ENCODE peak calls at places on chromosomes 11 and 22, in nine cellular contexts. S is dorsolateral prefrontal cortex; T is effector CD4-positive, alpha-beta T cell; K is anterior cingulate cortex; Y is GM03348; C is HEK293T; X is left cardiac atrium; W is Peyer's patch; O is NCI-H1436. P is an unnamed sample.

GRCh38 chr11:88555829-88556202 is 218.3 kb upstream of the CTSC start:
- DNase-seq in S (no peak), K (no peak), O (no peak), T (no peak), W (no peak), Y (peak; percentile 37), X (no peak), C (no peak), P (no peak)

GRCh38 chr22:50343541-50343935 is 411 bp downstream of the PPP6R2 start:
- DNase-seq in X (no peak), K (no peak), C (no peak), O (no peak), S (no peak), Y (no peak), T (no peak), W (no peak), P (no peak)

GRCh38 chr11:19735512-19735911 is 22.9 kb downstream of the NAV2 start:
- DNase-seq in O (no peak), K (peak; percentile 36), W (no peak), S (no peak), X (no peak), C (no peak), Y (peak; percentile 58), T (no peak), P (peak; percentile 34)

GRCh38 chr11:20027546-20028014 is 132.7 kb downstream of the DBX1 start:
- DNase-seq in Y (no peak), T (no peak), K (no peak), O (no peak), W (no peak), S (no peak), C (no peak), X (no peak), P (no peak)

GRCh38 chr11:131592734-131593133 is 222.3 kb downstream of the NTM start:
- DNase-seq in K (no peak), O (no peak), W (no peak), S (peak; percentile 77), C (no peak), Y (no peak), X (no peak), T (no peak), P (no peak)

GRCh38 chr22:30615543-30615954 is 8.6 kb downstream of the TCN2 start:
- DNase-seq in K (no peak), C (no peak), Y (no peak), T (no peak), O (no peak), W (no peak), X (no peak), S (no peak), P (no peak)

GRCh38 chr11:7467652-7468051 is 17.7 kb upstream of the OLFML1 start:
- DNase-seq in K (no peak), X (no peak), O (no peak), T (no peak), S (no peak), Y (no peak), C (no peak), W (no peak), P (no peak)

GRCh38 chr11:13861411-13861810 is 101.1 kb upstream of the SPON1 start:
- DNase-seq in Y (no peak), S (no peak), O (no peak), X (no peak), K (no peak), W (no peak), T (no peak), C (no peak), P (no peak)

GRCh38 chr11:96486890-96487633 is 97.2 kb downstream of the JRKL start:
- DNase-seq in W (no peak), K (no peak), O (no peak), X (no peak), Y (no peak), C (no peak), S (no peak), T (no peak), P (no peak)

GRCh38 chr11:69234171-69234570 is 59.8 kb upstream of the MYEOV start:
- DNase-seq in O (no peak), Y (no peak), T (no peak), W (no peak), S (no peak), X (no peak), C (no peak), K (no peak), P (no peak)

GRCh38 chr22:30416403-30416802 is 9.2 kb upstream of the MTFP1 start:
- DNase-seq in W (no peak), C (no peak), S (no peak), K (no peak), X (no peak), O (no peak), Y (no peak), T (no peak), P (no peak)

GRCh38 chr11:58575377-58576020 is at the start of gene LPXN:
- DNase-seq in S (no peak), K (no peak), Y (peak; percentile 27), W (no peak), X (no peak), T (peak; percentile 63), C (no peak), O (no peak), P (no peak)

GRCh38 chr11:65580031-65580692 is 4.3 kb downstream of the EHBP1L1 start:
- DNase-seq in K (no peak), X (no peak), Y (no peak), C (no peak), S (no peak), T (no peak), O (no peak), W (no peak), P (no peak)

GRCh38 chr22:24978308-24978707 is 25.8 kb downstream of the KIAA1671 start:
- DNase-seq in K (no peak), Y (no peak), O (no peak), C (no peak), S (no peak), X (no peak), W (no peak), T (no peak), P (no peak)